ENCODE peak calls at places on chromosomes 13 and 19, in six cellular contexts. O is AG10803, E is OCI-LY7, P is GM12865, G is CD14-positive monocyte, C is nephron progenitor cell. I is an unnamed sample.

GRCh38 chr19:470701-471100 is 9.9 kb upstream of the SHC2 start:
- DNase-seq in O (no peak), E (no peak), P (no peak), G (no peak), C (no peak), I (no peak)

GRCh38 chr19:33311326-33311682 is 9.0 kb upstream of the CEBPA start:
- DNase-seq in O (no peak), E (no peak), P (no peak), G (no peak), C (no peak), I (no peak)

GRCh38 chr13:23509781-23510543 is 60.2 kb upstream of the TNFRSF19 start:
- DNase-seq in O (peak), E (no peak), P (no peak), G (no peak), C (no peak), I (peak)

GRCh38 chr19:46812898-46813569 is 24.6 kb upstream of the SLC1A5 start:
- DNase-seq in O (no peak), E (no peak), P (no peak), G (no peak), C (peak), I (no peak)

GRCh38 chr13:32413284-32413683 is 14.6 kb downstream of the N4BP2L1 start:
- DNase-seq in O (no peak), E (no peak), P (no peak), G (no peak), C (no peak), I (no peak)

GRCh38 chr19:4811328-4812131 is 20.0 kb downstream of the TICAM1 start:
- DNase-seq in O (peak), E (peak), P (peak), G (peak), C (peak), I (peak)

GRCh38 chr19:13839193-13839937 is 37.6 kb upstream of the NANOS3 start:
- DNase-seq in O (peak), E (peak), P (peak), G (peak), C (no peak), I (peak)

GRCh38 chr19:18883530-18884304 is 12.2 kb downstream of the CERS1 start:
- DNase-seq in O (no peak), E (no peak), P (no peak), G (no peak), C (no peak), I (no peak)

GRCh38 chr19:49114630-49115363 is 627 bp downstream of the LIN7B start:
- DNase-seq in O (peak), E (peak), P (no peak), G (no peak), C (peak), I (peak)

GRCh38 chr19:5624741-5625140 is 1.9 kb downstream of the SAFB start:
- DNase-seq in O (no peak), E (peak), P (no peak), G (no peak), C (no peak), I (no peak)

GRCh38 chr19:13652810-13653590 is 111.3 kb upstream of the MRI1 start:
- DNase-seq in O (no peak), E (peak), P (no peak), G (no peak), C (no peak), I (no peak)

GRCh38 chr13:18936104-18936503 is 245.5 kb downstream of the TUBA3C start:
- DNase-seq in O (no peak), E (no peak), P (no peak), G (no peak), C (no peak), I (no peak)

GRCh38 chr19:16167055-16167454 is 6.3 kb downstream of the CIB3 start:
- DNase-seq in O (no peak), E (no peak), P (no peak), G (no peak), C (no peak), I (no peak)

GRCh38 chr19:18650468-18651001 is 13.7 kb downstream of the KLHL26 start:
- DNase-seq in O (peak), E (no peak), P (no peak), G (no peak), C (peak), I (peak)

DNA sequence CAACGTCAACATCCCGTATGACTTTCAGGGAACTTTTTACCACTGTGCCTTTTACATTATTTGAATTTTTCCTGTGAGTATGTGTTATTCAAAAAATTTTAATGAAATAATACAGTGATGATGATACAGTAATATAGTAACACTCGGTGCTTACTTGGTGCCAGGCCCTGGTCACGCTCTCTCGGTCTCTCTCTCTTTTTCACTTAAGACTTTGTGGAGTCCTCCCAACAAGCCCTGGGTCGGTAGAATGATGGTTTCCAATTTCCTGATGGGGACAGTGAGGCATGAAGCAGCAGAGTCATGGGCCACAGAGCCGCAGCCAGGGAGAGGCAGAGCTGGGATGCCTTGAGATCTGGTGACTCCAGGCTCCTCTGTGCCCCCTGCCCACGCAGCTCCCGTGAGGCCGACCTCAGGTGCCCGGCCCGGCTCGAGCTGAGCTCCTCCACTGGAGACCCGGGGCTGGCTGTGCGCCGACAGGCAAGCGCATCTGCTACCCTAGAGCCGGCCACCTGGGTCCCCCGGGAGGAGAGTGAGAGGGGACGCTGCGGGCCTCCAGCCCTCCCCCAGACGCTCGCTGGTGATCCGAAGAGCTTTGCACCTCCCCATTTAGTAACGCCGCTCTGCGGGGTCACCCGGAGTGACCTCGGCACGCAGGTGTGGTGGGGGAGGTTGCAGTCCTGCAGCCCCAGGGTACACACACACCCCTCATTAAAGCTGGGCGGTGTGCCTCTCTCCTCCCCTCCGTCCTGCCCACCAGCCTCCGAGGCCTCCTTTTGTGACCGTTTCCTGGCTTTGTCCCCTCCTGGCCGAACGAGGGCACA is 4.4 kb upstream of the SBK3 start:
- DNase-seq in O (peak), E (peak), P (no peak), G (no peak), C (peak), I (peak)
- TF ChIP-seq CTCF in O (no peak), E (no peak), P (no peak), G (no peak), C (no peak), I (no peak)

DNA sequence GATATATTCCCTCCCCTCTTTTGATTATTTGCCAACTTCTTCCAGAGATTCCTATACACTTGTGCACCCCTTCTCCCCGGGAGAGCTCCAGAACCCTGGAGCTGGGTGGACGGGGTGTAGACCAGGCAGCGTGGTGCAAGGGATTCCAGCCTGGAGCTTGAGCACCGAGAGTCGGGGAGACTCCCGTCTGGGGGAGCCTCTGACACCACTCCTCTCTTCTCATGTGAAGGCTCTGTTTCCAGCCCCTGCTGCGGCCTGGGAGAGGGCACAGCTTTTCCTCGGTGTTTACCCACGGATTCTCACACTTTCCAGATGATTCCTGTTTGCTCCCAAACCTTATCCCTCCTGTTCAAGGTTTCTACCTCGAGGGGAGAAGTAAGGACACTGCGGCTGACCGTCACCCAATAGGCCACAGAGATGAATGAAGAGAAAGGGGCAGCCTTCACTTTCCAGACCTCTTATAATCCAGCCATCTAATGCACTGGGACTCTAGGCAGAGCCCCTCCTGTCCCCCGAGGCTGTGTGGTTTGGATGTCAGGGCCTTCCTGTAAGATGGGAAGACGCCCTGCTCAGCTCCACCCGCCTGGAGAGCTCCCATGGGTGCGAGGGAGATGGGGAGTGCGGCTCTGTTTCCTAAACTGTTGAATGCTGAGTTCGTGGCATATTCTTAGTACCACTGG is 85.1 kb upstream of the GPR183 start:
- DNase-seq in O (no peak), E (no peak), P (no peak), G (no peak), C (no peak), I (no peak)
- TF ChIP-seq CTCF in O (no peak), E (no peak), P (no peak), G (no peak), C (no peak), I (no peak)

GRCh38 chr19:50158577-50158976 is 4.5 kb downstream of the IZUMO2 start:
- DNase-seq in O (no peak), E (peak), P (no peak), G (no peak), C (no peak), I (no peak)

GRCh38 chr19:50159078-50159477 is 4.0 kb downstream of the IZUMO2 start:
- DNase-seq in O (no peak), E (no peak), P (no peak), G (no peak), C (no peak), I (no peak)

GRCh38 chr19:50152578-50152977 is 10.5 kb downstream of the IZUMO2 start:
- DNase-seq in O (no peak), E (no peak), P (no peak), G (no peak), C (no peak), I (no peak)

GRCh38 chr19:50154529-50154928 is 8.6 kb downstream of the IZUMO2 start:
- DNase-seq in O (no peak), E (no peak), P (no peak), G (no peak), C (no peak), I (no peak)

DNA sequence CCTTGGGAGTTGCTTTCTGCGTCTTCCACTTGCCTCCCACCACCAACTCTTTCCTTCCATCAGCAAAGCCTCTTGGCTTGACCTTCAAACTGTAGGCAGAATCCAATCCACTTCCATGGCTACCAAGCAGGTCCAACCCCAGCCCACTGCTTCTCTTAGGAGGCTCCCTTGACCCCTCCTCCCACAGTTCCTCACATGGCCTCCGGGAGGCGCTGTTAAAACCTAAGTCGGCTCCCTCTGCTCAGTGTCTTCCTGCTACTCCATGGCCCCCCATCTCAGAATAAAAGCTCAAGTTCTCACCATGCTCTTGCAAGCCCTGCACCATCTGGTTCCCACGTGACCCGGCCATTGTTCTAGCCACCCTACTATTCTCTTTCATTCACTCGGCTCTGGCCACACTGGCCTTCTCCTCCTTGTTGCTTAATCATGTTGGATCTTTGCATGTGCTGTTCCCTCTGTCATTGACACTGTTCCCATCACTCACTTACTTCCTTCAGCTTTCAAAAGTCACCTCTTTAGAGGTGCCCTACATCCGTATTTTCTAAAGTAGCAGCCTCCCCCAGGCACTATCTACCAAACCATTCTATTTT is 7.5 kb downstream of the IZUMO2 start:
- DNase-seq in O (no peak), E (no peak), P (no peak), G (no peak), C (no peak), I (no peak)
- TF ChIP-seq CTCF in O (no peak), E (peak), P (peak), G (no peak), C (peak), I (peak)

GRCh38 chr19:8096071-8096470 is 43.5 kb downstream of the CCL25 start:
- DNase-seq in O (no peak), E (peak), P (peak), G (no peak), C (no peak), I (no peak)
- TF ChIP-seq CTCF in O (no peak), E (peak), P (peak), G (no peak), C (no peak), I (peak)

DNA sequence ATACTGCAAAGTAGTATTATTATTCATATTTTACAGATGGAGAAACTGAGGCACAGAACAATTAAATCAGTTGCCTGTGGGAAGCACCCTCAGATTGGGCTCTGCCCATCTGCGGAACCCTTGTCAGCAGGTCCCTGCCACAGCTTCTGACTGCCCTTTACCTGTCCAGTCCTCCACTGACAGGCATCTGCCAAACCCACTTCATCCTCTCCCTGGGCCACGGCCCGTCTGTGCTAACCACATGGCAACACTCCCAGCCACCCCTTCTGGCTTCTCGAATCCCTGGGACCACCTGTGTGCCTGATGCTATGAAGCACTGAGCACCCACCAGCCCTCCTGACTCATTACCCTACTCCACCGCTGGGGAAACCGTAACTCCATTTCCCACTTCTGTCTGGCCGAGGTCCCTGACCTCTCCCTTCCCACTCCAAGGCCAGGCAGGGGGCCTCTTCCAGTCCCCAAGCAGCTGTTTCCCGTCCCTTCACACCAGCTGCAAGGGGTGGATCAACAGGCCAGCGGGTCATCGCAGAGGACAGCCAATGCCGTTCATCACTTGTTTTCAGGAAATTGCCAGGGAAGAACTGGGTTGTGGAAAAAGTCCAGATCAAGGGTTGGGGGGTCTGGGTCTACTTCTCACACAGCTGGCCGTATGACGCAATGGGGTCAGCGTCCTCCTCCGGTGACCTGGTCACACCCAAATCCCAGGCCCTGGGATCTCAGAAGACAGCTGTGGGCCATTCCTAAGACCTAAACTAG is 2.5 kb downstream of the KANK3 start:
- DNase-seq in O (no peak), E (no peak), P (no peak), G (no peak), C (peak), I (no peak)
- TF ChIP-seq CTCF in O (no peak), E (no peak), P (peak), G (no peak), C (peak), I (peak)

DNA sequence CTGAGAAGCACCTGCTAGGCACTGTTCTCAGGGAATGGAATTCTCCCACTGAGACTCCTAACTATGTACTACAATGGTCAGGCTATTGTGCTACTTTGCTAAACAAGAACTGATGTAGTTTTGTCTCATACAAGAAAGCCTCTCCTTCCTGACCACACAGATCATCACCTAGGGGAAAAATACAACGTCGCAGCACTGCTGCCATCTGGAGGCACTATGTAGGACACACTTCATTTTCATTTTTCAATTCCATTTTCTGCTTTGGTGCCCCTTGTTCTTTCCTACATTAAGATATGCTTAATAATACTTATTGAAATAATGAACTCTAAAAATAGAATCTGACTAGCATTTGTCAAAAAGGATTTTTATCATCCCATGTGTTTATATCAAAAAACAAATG is 21.1 kb downstream of the PROSER1 start:
- DNase-seq in O (peak), E (peak), P (peak), G (no peak), C (peak), I (peak)
- TF ChIP-seq CTCF in O (peak), E (peak), P (peak), G (peak), C (peak), I (peak)

I was measured in HFFc6.